ENCODE peak calls at places on chromosome 20, in five cellular contexts. T, L, B, P and Y are unnamed samples.

GRCh38 chr20:37901280-37901666 is 1.7 kb upstream of the VSTM2L start:
- DNase-seq in T (no peak), L (no peak), B (no peak), P (no peak), Y (no peak)

GRCh38 chr20:16111853-16112412 is 461.3 kb downstream of the KIF16B start:
- DNase-seq in T (no peak), L (no peak), B (no peak), P (no peak), Y (no peak)

GRCh38 chr20:48892849-48893352 is 28.6 kb upstream of the ARFGEF2 start:
- DNase-seq in T (no peak), L (no peak), B (no peak), P (no peak), Y (no peak)

GRCh38 chr20:1782181-1782580 is 113.0 kb upstream of the SIRPA start:
- DNase-seq in T (no peak), L (no peak), B (no peak), P (no peak), Y (no peak)

GRCh38 chr20:33894798-33895197 is 83.7 kb downstream of the CHMP4B start:
- DNase-seq in T (no peak), L (no peak), B (no peak), P (no peak), Y (no peak)

GRCh38 chr20:49979030-49979832 is 3.5 kb upstream of the SNAI1 start:
- DNase-seq in T (peak), L (no peak), B (peak), P (peak), Y (no peak)

GRCh38 chr20:20130399-20130798 is 78.1 kb downstream of the CFAP61 start:
- DNase-seq in T (no peak), L (no peak), B (no peak), P (no peak), Y (no peak)

GRCh38 chr20:46119028-46119546 is 973 bp downstream of the CD40 start:
- DNase-seq in T (no peak), L (no peak), B (no peak), P (no peak), Y (no peak)

GRCh38 chr20:5990946-5991345 is 40.5 kb downstream of the MCM8 start:
- DNase-seq in T (no peak), L (no peak), B (no peak), P (no peak), Y (no peak)

GRCh38 chr20:2692886-2693285 is 306 bp downstream of the EBF4 start:
- DNase-seq in T (no peak), L (no peak), B (no peak), P (peak), Y (no peak)

GRCh38 chr20:54668271-54669053 is 193.1 kb downstream of the DOK5 start:
- DNase-seq in T (peak), L (no peak), B (peak), P (no peak), Y (no peak)